ENCODE peak calls at places on chromosomes 1 and 21, in six cellular contexts. Q is A549, H is transverse colon, I is body of pancreas, F is adrenal gland, M is ovary. R is an unnamed sample.

GRCh38 chr21:39051561-39051949 is 131.7 kb downstream of the PSMG1 start:
- DNase-seq in Q (peak), H (no peak), I (no peak), F (no peak), M (no peak), R (no peak)

GRCh38 chr1:31588751-31589515 is 12.6 kb downstream of the TINAGL1 start:
- DNase-seq in Q (no peak), H (peak), I (peak), F (peak), M (no peak), R (peak)

GRCh38 chr1:224637936-224638335 is 21.8 kb downstream of the CNIH3 start:
- DNase-seq in Q (no peak), H (no peak), I (no peak), F (no peak), M (no peak), R (no peak)

GRCh38 chr1:34761176-34761761 is 1.7 kb downstream of the GJB4 start:
- DNase-seq in Q (no peak), H (no peak), I (no peak), F (no peak), M (no peak), R (no peak)

GRCh38 chr1:185966487-185966886 is 232.3 kb downstream of the HMCN1 start:
- DNase-seq in Q (no peak), H (no peak), I (no peak), F (no peak), M (no peak), R (no peak)

GRCh38 chr1:163410073-163410522 is 88.3 kb downstream of the NUF2 start:
- DNase-seq in Q (peak), H (peak), I (peak), F (peak), M (peak), R (no peak)

GRCh38 chr1:208066583-208066982 is 155.7 kb upstream of the CD34 start:
- DNase-seq in Q (no peak), H (no peak), I (no peak), F (no peak), M (no peak), R (no peak)

GRCh38 chr1:186785503-186785902 is 43.2 kb upstream of the PLA2G4A start:
- DNase-seq in Q (no peak), H (no peak), I (no peak), F (no peak), M (no peak), R (no peak)

GRCh38 chr1:161258439-161259386 is at the start of gene PCP4L1:
- DNase-seq in Q (peak), H (peak), I (peak), F (peak), M (peak), R (no peak)

GRCh38 chr1:174965006-174965971 is 34.5 kb upstream of the CACYBP start:
- DNase-seq in Q (no peak), H (peak), I (peak), F (no peak), M (peak), R (peak)

GRCh38 chr1:199859525-199859924 is 168.0 kb upstream of the NR5A2 start:
- DNase-seq in Q (peak), H (no peak), I (peak), F (no peak), M (no peak), R (no peak)

GRCh38 chr1:247518613-247518891 is 17.7 kb downstream of the OR2C3 start:
- DNase-seq in Q (no peak), H (no peak), I (no peak), F (no peak), M (no peak), R (no peak)

GRCh38 chr1:16229976-16230740 is 6.8 kb downstream of the CPLANE2 start:
- DNase-seq in Q (no peak), H (no peak), I (no peak), F (no peak), M (no peak), R (no peak)

GRCh38 chr1:39105841-39106765 is 80.0 kb downstream of the NDUFS5 start:
- DNase-seq in Q (peak), H (peak), I (peak), F (peak), M (peak), R (no peak)

GRCh38 chr1:224273651-224274050 is 56.3 kb downstream of the NVL start:
- DNase-seq in Q (peak), H (peak), I (no peak), F (no peak), M (no peak), R (no peak)

GRCh38 chr1:147640553-147641165 is 29.7 kb downstream of the ACP6 start:
- DNase-seq in Q (peak), H (peak), I (peak), F (peak), M (peak), R (peak)

GRCh38 chr1:27403065-27403726 is 10.8 kb downstream of the GPR3 start:
- DNase-seq in Q (peak), H (peak), I (peak), F (no peak), M (peak), R (peak)

GRCh38 chr1:222043444-222044292 is 301.8 kb upstream of the DUSP10 start:
- DNase-seq in Q (peak), H (no peak), I (no peak), F (no peak), M (no peak), R (no peak)

GRCh38 chr21:46211786-46212720 is 16.5 kb downstream of the LSS start:
- DNase-seq in Q (no peak), H (no peak), I (no peak), F (no peak), M (no peak), R (no peak)

GRCh38 chr21:43192501-43193081 is 23.8 kb downstream of the CRYAA start:
- DNase-seq in Q (no peak), H (no peak), I (no peak), F (peak), M (no peak), R (peak)

GRCh38 chr1:228488107-228488817 is 1.1 kb downstream of the RNF187 start:
- DNase-seq in Q (no peak), H (no peak), I (no peak), F (no peak), M (peak), R (no peak)
- TF ChIP-seq POLR2A in Q (no peak), H (no peak), I (no peak), F (no peak), M (no peak), R (no peak)

GRCh38 chr1:93733340-93733739 is 51.7 kb upstream of the BCAR3 start:
- DNase-seq in Q (no peak), H (no peak), I (no peak), F (no peak), M (no peak), R (no peak)

GRCh38 chr1:93730621-93731020 is 49.0 kb upstream of the BCAR3 start:
- DNase-seq in Q (no peak), H (no peak), I (no peak), F (no peak), M (no peak), R (peak)

GRCh38 chr1:93734999-93735398 is 53.4 kb upstream of the BCAR3 start:
- DNase-seq in Q (peak), H (no peak), I (no peak), F (no peak), M (no peak), R (no peak)

GRCh38 chr1:93729502-93729901 is 47.9 kb upstream of the BCAR3 start:
- DNase-seq in Q (no peak), H (no peak), I (no peak), F (no peak), M (no peak), R (no peak)

GRCh38 chr1:93732514-93732913 is 50.9 kb upstream of the BCAR3 start:
- DNase-seq in Q (no peak), H (no peak), I (no peak), F (no peak), M (no peak), R (no peak)
- TF ChIP-seq CTCF in Q (no peak), H (no peak), I (no peak), F (no peak), M (no peak), R (no peak)

DNA sequence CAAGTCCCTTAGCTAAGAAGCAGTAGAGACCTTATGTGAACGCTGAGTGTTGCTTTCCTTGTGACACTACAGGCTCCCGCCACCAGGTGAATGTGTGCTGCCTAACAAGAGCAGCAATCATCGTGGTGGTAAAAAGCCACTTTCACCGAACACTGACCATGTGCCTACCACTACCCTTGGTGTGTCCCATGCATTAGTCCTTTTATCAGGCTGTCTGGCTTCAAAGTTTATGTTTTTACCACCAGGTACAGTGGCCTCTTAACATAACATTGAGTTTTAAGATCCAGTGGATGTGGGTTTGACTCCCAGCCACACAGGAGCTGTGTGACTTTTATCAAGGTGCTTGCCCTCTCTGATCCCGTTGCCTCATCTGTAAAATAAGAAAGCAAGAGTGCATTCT is 1.7 kb downstream of the C1QB start:
- DNase-seq in Q (peak), H (no peak), I (no peak), F (no peak), M (no peak), R (no peak)
- H3K4me3 ChIP-seq in Q (no peak), H (no peak), I (no peak), F (no peak), M (no peak), R (no peak)

GRCh38 chr1:23885222-23885621 is 17.1 kb upstream of the FUCA1 start:
- DNase-seq in Q (no peak), H (no peak), I (no peak), F (no peak), M (no peak), R (no peak)

DNA sequence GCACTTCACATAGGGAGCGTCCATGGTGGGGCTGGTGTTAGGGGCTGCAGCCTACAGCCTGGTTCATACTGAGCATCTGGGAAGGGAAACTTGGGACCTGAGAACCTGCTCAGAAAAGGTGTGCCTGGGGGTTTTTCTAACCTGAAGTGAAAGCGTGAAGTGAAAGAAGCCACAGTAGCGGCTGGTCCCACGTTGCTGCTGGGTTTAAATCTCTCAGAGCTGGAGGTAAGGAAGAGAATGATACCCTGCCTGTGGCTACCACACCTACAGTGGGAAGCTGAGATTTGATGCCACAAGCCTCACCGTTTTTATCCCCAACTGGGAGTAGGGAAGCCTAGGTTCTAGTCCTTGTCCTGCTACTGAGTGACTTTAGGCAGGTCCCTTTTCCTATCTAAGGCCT is 21.0 kb upstream of the FUCA1 start:
- DNase-seq in Q (no peak), H (no peak), I (no peak), F (no peak), M (no peak), R (no peak)
- TF ChIP-seq POLR2A in Q (no peak), H (no peak), I (no peak), F (no peak), M (no peak), R (no peak)

GRCh38 chr1:156489935-156490293 is 10.7 kb downstream of the MEF2D start:
- DNase-seq in Q (no peak), H (no peak), I (no peak), F (no peak), M (no peak), R (no peak)

GRCh38 chr1:156487862-156488261 is 12.7 kb downstream of the MEF2D start:
- DNase-seq in Q (no peak), H (peak), I (no peak), F (no peak), M (no peak), R (no peak)

GRCh38 chr1:156490401-156491032 is 10.1 kb downstream of the MEF2D start:
- DNase-seq in Q (peak), H (peak), I (no peak), F (no peak), M (peak), R (no peak)

GRCh38 chr1:156488566-156489165 is 11.9 kb downstream of the MEF2D start:
- DNase-seq in Q (no peak), H (peak), I (no peak), F (no peak), M (no peak), R (no peak)

DNA sequence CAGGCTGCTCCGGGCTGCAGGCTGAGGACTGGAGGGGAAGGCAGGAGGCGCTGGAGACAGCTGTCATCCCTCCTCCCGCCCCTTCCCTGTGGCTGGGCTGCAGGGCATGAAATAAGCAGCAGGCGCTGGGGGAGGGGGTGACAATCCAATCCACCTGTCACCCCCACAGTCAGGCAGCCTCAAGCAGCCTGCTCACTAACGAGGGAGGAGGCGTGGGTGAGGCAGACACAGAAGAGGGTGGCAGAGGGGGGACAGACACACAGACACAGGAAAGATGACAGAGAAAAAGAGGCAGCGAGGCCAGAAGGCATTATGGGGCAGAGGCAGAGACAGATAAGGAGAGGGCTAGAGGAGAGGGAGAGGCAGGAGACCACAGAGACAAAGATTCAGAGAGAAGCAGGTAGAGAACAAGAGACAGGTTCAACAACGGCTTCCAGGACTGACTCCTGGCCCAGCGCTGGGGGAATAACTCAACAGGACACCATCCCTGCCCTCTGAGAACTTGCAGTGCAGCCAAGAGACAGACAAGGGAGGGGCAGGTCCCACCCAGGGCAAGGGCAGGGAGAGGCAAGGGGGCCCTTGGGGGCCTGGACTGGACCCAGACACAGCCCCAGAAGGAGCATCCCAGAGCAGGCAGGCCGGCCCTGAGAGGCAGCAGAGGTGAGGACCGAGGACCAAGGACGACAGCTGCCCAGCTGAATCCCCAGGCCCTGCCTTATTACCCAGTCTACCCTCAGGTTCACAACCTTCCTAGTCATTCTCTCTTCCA is 11.2 kb downstream of the MEF2D start:
- DNase-seq in Q (no peak), H (no peak), I (peak), F (no peak), M (peak), R (no peak)
- TF ChIP-seq CTCF in Q (no peak), H (no peak), I (no peak), F (peak), M (no peak), R (no peak)

DNA sequence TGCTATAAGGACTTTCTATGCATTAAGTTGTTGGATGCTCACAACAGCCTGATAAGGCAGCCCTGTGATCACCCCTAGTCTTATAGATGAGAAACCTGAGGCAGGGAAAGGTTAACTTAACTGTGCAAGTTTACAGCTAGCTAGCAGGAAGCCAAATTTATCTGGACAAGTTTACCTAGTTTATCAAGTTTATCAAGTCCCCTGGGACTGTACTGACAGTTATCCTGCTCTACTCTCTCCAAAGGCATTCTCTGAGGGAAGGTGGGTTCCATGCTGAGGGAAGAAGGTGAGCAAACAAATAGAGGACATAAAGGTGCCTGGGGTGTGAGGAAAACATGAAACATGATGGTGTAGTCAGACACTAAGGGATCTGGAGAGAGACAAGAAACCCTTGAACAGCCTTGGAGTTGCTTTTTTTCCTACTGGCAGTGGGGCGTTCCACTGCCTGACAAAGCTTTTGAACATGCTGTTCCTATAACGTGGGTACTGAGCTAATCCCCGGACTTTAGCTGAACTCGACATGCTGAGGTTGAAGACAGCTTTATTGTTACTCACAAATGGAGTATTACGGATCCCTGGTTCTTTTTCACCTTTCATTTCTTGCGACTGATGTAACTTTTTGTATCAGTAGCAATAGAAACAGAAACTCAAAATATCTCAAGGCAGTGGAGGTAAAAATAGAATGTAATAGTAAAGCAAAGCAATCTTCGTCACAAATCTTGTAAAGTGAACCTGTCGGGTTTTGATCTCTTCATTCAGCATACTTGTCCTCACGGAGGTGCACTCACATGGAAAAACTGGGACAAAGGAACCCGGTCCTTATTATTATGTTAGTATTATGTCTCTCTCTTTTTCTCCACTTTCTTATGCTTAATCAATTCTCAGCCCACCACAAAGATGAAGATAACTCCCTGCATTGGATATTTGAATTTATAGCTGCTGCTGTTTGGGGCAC is 42.4 kb upstream of the ESRRG start:
- DNase-seq in Q (no peak), H (no peak), I (no peak), F (no peak), M (no peak), R (no peak)
- H3K4me3 ChIP-seq in Q (no peak), H (no peak), I (no peak), F (no peak), M (no peak), R (no peak)

GRCh38 chr21:25298512-25299491 is 308.5 kb downstream of the MRPL39 start:
- DNase-seq in Q (no peak), H (no peak), I (no peak), F (no peak), M (no peak), R (no peak)

GRCh38 chr21:25297117-25297516 is 310.2 kb downstream of the MRPL39 start:
- DNase-seq in Q (no peak), H (no peak), I (no peak), F (no peak), M (no peak), R (no peak)

GRCh38 chr21:25296239-25296638 is 311.0 kb downstream of the MRPL39 start:
- DNase-seq in Q (no peak), H (no peak), I (peak), F (no peak), M (no peak), R (no peak)

DNA sequence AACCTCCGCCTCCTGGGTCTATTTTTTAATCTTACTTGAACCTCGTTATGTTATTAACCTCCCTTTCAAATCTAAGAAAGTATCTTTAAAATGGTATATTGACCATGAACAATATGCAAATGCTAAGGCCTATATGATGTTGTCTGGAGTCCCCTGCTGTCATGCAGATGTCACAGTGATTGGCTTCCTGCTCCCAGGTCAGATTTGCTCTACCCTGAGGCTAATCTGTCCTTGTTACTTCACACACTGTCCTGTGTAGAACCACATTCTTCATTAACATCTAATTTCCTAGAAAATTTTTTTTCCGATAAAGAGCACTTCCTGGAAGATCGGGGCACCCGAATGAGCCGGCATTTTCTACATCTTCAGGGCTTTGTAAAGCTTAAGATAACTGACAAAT is 306.6 kb downstream of the MRPL39 start:
- DNase-seq in Q (no peak), H (no peak), I (no peak), F (no peak), M (no peak), R (no peak)
- TF ChIP-seq POLR2A in Q (no peak), H (no peak), I (no peak), F (no peak), M (no peak), R (no peak)